ENCODE peak calls at places on chromosomes 7 and 10, in four cellular contexts. A, S, D and Q are unnamed samples.

GRCh38 chr10:114103286-114103685 is 59.6 kb downstream of the ADRB1 start:
- DNase-seq in A (peak), S (peak), D (peak), Q (no peak)

GRCh38 chr10:117130862-117131389 is 7.1 kb downstream of the VAX1 start:
- DNase-seq in A (no peak), S (no peak), D (no peak), Q (no peak)

GRCh38 chr10:126393076-126393475 is 4.8 kb upstream of the ADAM12 start:
- DNase-seq in A (no peak), S (no peak), D (no peak), Q (no peak)

GRCh38 chr7:106693659-106694353 is 32.8 kb upstream of the CCDC71L start:
- DNase-seq in A (no peak), S (no peak), D (no peak), Q (no peak)

GRCh38 chr10:69439813-69440506 is 11.3 kb upstream of the TSPAN15 start:
- DNase-seq in A (peak), S (peak), D (no peak), Q (no peak)

GRCh38 chr10:124450010-124450782 is at the start of gene NKX1-2:
- DNase-seq in A (no peak), S (no peak), D (no peak), Q (peak)

GRCh38 chr10:12566161-12567115 is 217.1 kb downstream of the CAMK1D start:
- DNase-seq in A (no peak), S (no peak), D (no peak), Q (no peak)

GRCh38 chr10:48463318-48464003 is 141.4 kb downstream of the ARHGAP22 start:
- DNase-seq in A (no peak), S (peak), D (no peak), Q (no peak)

GRCh38 chr7:12727455-12728191 is 40.2 kb downstream of the ARL4A start:
- DNase-seq in A (no peak), S (peak), D (no peak), Q (no peak)

GRCh38 chr7:44398953-44399574 is 73.7 kb upstream of the CAMK2B start:
- DNase-seq in A (no peak), S (no peak), D (no peak), Q (no peak)

GRCh38 chr7:152351168-152351567 is 84.6 kb downstream of the KMT2C start:
- DNase-seq in A (no peak), S (peak), D (no peak), Q (no peak)

GRCh38 chr7:36300696-36301350 is 88.8 kb upstream of the ANLN start:
- DNase-seq in A (no peak), S (no peak), D (no peak), Q (no peak)

GRCh38 chr10:94125856-94126255 is 132.1 kb downstream of the PLCE1 start:
- DNase-seq in A (no peak), S (no peak), D (no peak), Q (no peak)

GRCh38 chr10:7707858-7708622 is 4.9 kb downstream of the ITIH2 start:
- DNase-seq in A (no peak), S (no peak), D (no peak), Q (no peak)

GRCh38 chr10:105691811-105692210 is 1050.7 kb downstream of the SORCS3 start:
- DNase-seq in A (no peak), S (no peak), D (no peak), Q (peak)

GRCh38 chr7:155464948-155465739 is 7.2 kb downstream of the EN2 start:
- DNase-seq in A (no peak), S (no peak), D (no peak), Q (no peak)

GRCh38 chr7:105151152-105151551 is 137.1 kb downstream of the KMT2E start:
- DNase-seq in A (no peak), S (no peak), D (no peak), Q (no peak)

GRCh38 chr7:27167916-27168264 is 2.6 kb upstream of the HOXA9 start:
- DNase-seq in A (no peak), S (no peak), D (no peak), Q (no peak)

GRCh38 chr10:117137911-117138642 is at the start of gene VAX1:
- DNase-seq in A (no peak), S (no peak), D (no peak), Q (peak)

GRCh38 chr7:18768256-18768655 is 272.7 kb downstream of the HDAC9 start:
- DNase-seq in A (no peak), S (no peak), D (no peak), Q (no peak)

GRCh38 chr10:84160663-84161362 is 12.8 kb upstream of the GPR15LG start:
- DNase-seq in A (no peak), S (no peak), D (no peak), Q (no peak)

GRCh38 chr7:14754631-14755030 is 147.9 kb downstream of the DGKB start:
- DNase-seq in A (no peak), S (no peak), D (no peak), Q (no peak)

GRCh38 chr7:137243741-137244140 is 99.8 kb downstream of the PTN start:
- DNase-seq in A (peak), S (no peak), D (no peak), Q (no peak)

GRCh38 chr7:137241655-137242054 is 101.9 kb downstream of the PTN start:
- DNase-seq in A (no peak), S (no peak), D (no peak), Q (peak)

GRCh38 chr7:137245890-137246289 is 97.6 kb downstream of the PTN start:
- DNase-seq in A (no peak), S (no peak), D (no peak), Q (no peak)

GRCh38 chr7:137242616-137243015 is 100.9 kb downstream of the PTN start:
- DNase-seq in A (no peak), S (no peak), D (no peak), Q (no peak)

GRCh38 chr7:137245186-137245585 is 98.3 kb downstream of the PTN start:
- DNase-seq in A (no peak), S (no peak), D (no peak), Q (no peak)
- TF ChIP-seq TCF7 in A (no peak), S (no peak), D (no peak), Q (no peak)

GRCh38 chr10:73414230-73414981 is 548 bp upstream of the ANXA7 start:
- DNase-seq in A (no peak), S (peak), D (no peak), Q (no peak)
- TF ChIP-seq CREB1 in A (no peak), S (no peak), D (no peak), Q (no peak)

GRCh38 chr7:39415091-39415820 is 150.9 kb upstream of the YAE1 start:
- DNase-seq in A (no peak), S (no peak), D (no peak), Q (no peak)

GRCh38 chr7:39414669-39415035 is 151.6 kb upstream of the YAE1 start:
- DNase-seq in A (no peak), S (no peak), D (no peak), Q (no peak)

GRCh38 chr7:39416866-39417265 is 149.3 kb upstream of the YAE1 start:
- DNase-seq in A (no peak), S (no peak), D (no peak), Q (no peak)

GRCh38 chr7:39410582-39410981 is 155.6 kb upstream of the YAE1 start:
- DNase-seq in A (no peak), S (no peak), D (no peak), Q (no peak)

GRCh38 chr7:39413866-39414668 is 152.1 kb upstream of the YAE1 start:
- DNase-seq in A (peak), S (peak), D (peak), Q (peak)
- TF ChIP-seq NR2C2 in A (no peak), S (no peak), D (no peak), Q (no peak)

GRCh38 chr10:3237530-3237929 is 64.9 kb upstream of the PITRM1 start:
- DNase-seq in A (no peak), S (no peak), D (no peak), Q (no peak)

GRCh38 chr10:3238115-3238871 is 65.7 kb upstream of the PITRM1 start:
- DNase-seq in A (no peak), S (no peak), D (no peak), Q (no peak)

GRCh38 chr10:3241128-3242057 is 68.8 kb upstream of the PITRM1 start:
- DNase-seq in A (no peak), S (no peak), D (no peak), Q (no peak)

GRCh38 chr10:3239920-3240909 is 67.6 kb upstream of the PITRM1 start:
- DNase-seq in A (no peak), S (no peak), D (no peak), Q (no peak)

DNA sequence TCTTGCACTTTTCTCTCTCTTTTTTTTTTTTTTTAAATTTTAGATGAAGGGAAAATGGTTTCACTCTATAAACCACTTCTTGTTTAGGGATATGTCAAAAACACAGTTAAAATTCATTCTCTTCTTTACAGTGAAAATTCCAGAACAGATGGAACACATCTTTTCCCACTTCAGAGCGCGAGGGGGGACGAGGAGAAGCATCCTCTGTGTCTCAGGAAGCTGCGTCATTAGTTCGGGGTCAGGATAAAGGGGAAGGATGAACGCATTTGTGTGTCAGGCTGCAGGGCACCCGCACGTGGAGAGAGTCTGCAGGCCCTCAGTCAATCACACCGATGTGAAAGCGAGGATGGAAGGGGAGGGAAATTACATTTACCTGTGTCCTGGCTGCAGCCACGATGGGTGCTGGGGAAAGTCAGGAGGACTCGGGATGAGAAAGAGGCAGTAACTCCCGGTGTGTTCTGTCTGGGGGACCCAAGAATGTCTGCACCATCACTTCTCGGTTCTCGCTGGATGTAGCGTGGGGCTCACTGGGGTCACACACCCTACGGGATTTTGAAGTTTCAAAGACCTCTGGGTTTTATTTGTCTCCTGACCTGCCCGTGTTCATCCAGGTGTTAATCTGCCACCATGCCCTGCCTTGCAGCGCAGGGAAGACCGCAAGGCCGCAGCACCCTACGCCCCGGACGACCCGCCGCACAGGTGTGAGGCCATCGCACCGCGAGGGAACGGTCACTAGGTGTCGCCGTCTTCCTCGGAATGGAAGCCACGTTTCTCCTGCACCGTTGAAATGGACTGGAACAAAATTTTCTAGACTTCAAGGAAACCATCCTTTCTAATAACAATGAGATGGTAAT is 66.7 kb upstream of the PITRM1 start:
- DNase-seq in A (peak), S (peak), D (no peak), Q (peak)
- TF ChIP-seq TCF7 in A (no peak), S (no peak), D (no peak), Q (no peak)